ENCODE peak calls at places on chromosome 17, in seven cellular contexts. H is IMR-90, Z is right atrium auricular region, F is A673, V is HCT116, C is cardiac muscle cell, E is heart left ventricle. S is an unnamed sample. For H3K4me1 and H3K9me3, the result is how much of the 10 kb centered on the place peaks cover.

GRCh38 chr17:78977681-78977943 is 2.1 kb downstream of the LGALS3BP start:
- DNase-seq in H (no peak), Z (no peak), F (no peak), V (no peak), C (no peak), E (no peak), S (no peak)

GRCh38 chr17:17823433-17824118 is 13.2 kb downstream of the SREBF1 start:
- DNase-seq in H (peak), Z (peak), F (peak), V (peak), C (peak), E (peak), S (peak)

GRCh38 chr17:29073520-29073919 is 30.6 kb downstream of the PIPOX start:
- DNase-seq in H (no peak), Z (no peak), F (no peak), V (no peak), C (no peak), E (no peak), S (no peak)

GRCh38 chr17:72392056-72393010 is 271.5 kb downstream of the SOX9 start:
- DNase-seq in H (peak), Z (no peak), F (no peak), V (no peak), C (no peak), E (no peak), S (no peak)

GRCh38 chr17:8629371-8630226 is 926 bp downstream of the MYH10 start:
- DNase-seq in H (no peak), Z (no peak), F (peak), V (no peak), C (peak), E (peak), S (peak)

GRCh38 chr17:4500188-4500565 is 1.5 kb downstream of the SPNS2 start:
- DNase-seq in H (no peak), Z (no peak), F (no peak), V (no peak), C (no peak), E (no peak), S (no peak)

GRCh38 chr17:4623249-4623648 is 18.2 kb downstream of the ALOX15 start:
- DNase-seq in H (peak), Z (no peak), F (no peak), V (no peak), C (no peak), E (no peak), S (no peak)

GRCh38 chr17:10790491-10791401 is 13.2 kb downstream of the TMEM238L start:
- DNase-seq in H (no peak), Z (no peak), F (no peak), V (no peak), C (no peak), E (no peak), S (peak)

GRCh38 chr17:76193616-76194015 is 46.7 kb downstream of the RNF157 start:
- DNase-seq in H (no peak), Z (no peak), F (no peak), V (no peak), C (no peak), E (no peak), S (no peak)

GRCh38 chr17:76008208-76008607 is 7.6 kb downstream of the CDK3 start:
- DNase-seq in H (no peak), Z (no peak), F (no peak), V (no peak), C (no peak), E (no peak), S (no peak)

GRCh38 chr17:8935194-8935593 is 30.3 kb downstream of the PIK3R5 start:
- DNase-seq in H (no peak), Z (no peak), F (no peak), V (no peak), C (no peak), E (no peak), S (no peak)

GRCh38 chr17:68382582-68383085 is 74.7 kb downstream of the WIPI1 start:
- DNase-seq in H (no peak), Z (no peak), F (no peak), V (no peak), C (no peak), E (no peak), S (no peak)

GRCh38 chr17:28216528-28216927 is 102.5 kb upstream of the TMEM97 start:
- DNase-seq in H (peak), Z (no peak), F (no peak), V (no peak), C (no peak), E (no peak), S (no peak)

GRCh38 chr17:71522383-71522782 is 598.4 kb upstream of the SOX9 start:
- DNase-seq in H (no peak), Z (no peak), F (no peak), V (no peak), C (no peak), E (no peak), S (no peak)

DNA sequence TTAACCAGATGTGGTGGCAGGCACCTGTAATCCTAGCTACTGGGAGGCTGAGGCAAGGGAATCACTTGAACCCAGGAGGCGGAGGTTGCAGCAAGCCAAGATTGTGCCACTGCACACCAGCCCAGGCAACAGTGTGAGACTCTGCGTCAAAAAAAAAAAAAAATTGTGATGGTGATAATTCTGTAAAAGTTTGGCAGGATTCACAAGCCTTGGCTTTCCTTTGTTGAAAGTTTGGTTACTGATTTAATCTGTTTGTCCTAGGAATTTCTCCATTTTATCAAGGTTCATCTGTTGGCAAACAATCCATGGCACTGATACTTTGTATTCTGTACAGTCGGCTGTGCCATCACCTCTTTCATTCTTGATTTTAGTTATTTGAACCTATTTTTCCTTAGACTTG is 15.9 kb downstream of the EIF4A3 start:
- DNase-seq in H (no peak), Z (no peak), F (no peak), V (no peak), C (no peak), E (no peak), S (no peak)
- H3K4me1 ChIP-seq in H (under half), Z (under half), F (under half), V (under half), C (under half), E (under half), S (under half)

DNA sequence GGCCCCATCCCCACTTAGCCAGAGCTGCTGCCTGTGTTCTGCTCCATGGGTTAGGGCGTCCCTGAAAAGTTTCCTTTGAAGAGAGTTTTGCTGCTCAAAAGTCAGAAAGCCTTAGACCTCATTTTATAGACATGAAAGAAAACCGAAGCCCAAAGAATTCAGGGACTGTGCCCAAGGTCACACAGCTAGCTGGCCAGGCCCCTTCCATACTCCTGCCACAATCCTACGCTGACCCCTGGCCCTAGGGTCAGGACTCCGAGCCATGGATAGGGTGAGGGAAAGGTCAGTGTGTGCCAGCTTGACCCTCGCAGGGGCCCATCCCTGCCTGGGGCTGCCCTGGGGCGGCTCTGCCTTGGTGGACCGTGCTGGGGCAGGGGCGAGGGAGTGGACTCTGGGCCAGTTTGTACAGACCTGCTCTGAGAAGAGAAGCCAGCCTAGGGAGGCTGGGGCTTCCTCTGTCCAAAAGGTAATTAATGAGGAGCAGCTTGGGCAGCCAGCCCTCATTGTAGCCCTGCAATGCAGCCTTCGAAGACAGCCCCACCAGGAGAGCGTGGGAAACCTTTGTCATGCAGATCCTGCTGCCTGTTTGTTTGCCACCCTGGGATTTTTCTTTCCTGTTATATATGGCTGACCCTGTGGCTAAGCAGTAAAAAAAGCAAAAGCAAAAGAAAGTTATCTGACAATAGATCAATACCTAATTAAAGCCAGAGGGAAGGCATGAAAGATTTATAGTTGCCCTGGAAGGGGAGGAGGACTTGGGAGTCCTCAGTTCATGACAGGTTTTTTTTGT is 37.4 kb downstream of the RHBDL3 start:
- DNase-seq in H (no peak), Z (no peak), F (peak), V (no peak), C (peak), E (no peak), S (no peak)
- H3K9me3 ChIP-seq in H (under half), Z (under half), F (under half), V (under half), C (under half), E (under half), S (under half)

DNA sequence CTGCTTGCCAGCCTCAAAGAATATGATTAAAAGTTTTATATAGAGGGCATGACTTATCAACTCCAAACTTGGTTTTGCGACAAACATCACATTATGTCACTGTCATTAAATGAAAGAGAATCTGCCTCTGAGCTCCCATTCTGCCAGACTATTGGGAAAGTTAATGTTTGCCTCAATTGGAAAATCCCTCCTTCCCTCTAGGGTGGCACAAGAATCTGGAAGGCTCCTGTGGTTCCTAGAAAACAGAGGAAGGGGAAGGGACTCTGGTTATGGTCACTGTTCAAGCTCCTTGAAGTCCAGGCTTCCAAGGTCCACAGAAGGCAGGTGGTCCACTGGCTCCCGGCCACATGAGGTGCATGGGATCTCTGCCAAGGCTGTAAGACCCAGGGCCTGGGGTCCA is 50.5 kb upstream of the TEX2 start:
- DNase-seq in H (no peak), Z (no peak), F (no peak), V (no peak), C (no peak), E (no peak), S (no peak)
- TF ChIP-seq CTCF in H (no peak), Z (no peak), F (no peak), V (no peak), C (no peak), E (no peak), S (no peak)

GRCh38 chr17:81339502-81340296 is 44.6 kb upstream of the SLC38A10 start:
- DNase-seq in H (no peak), Z (no peak), F (no peak), V (no peak), C (no peak), E (peak), S (peak)
- H3K4me1 ChIP-seq in H (under half), Z (under half), F (under half), V (under half), C (half or more), E (half or more), S (under half)

DNA sequence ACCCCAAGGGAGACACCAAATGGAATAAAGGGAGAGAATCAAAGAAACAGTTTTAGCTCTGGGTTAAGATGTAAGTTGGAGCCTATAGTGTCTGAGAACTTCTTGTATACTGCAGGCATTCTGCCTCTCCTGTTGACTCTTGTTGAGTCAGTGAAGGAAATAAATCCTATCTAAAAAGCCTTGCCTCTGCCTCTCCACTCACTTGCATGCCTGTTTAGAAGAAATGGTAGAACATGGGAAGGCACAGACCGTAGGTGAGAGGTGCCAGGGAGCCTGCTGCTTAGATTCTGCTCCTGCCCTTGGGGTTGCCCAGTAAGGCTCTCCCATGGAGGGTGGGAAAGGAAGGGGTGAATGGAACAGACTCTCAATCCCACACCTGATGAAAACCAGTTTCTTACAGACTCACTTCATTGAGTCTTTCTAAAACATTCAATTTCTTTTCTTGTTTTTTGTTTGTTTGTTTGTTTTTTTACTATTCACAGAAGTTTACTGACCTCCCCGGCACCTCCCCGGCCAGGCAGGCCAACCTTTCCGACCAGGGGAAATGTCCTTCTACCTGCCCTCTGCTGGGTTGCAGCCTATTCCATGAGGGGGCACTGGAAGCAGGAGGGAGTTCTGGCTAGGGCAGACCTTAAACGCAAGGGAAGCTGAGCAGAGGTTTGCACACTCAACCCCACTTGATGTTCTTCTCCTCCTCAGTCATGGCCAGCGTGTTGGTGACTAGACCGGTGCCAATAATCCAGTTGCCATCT is 211.7 kb upstream of the WSB1 start:
- DNase-seq in H (no peak), Z (no peak), F (no peak), V (no peak), C (no peak), E (no peak), S (no peak)
- H3K9me3 ChIP-seq in H (under half), Z (under half), F (under half), V (under half), C (under half), E (under half), S (under half)

GRCh38 chr17:46796524-46796923 is 22.0 kb downstream of the WNT3 start:
- DNase-seq in H (no peak), Z (no peak), F (no peak), V (no peak), C (no peak), E (no peak), S (no peak)
- TF ChIP-seq CTCF in H (no peak), Z (no peak), F (no peak), V (no peak), C (no peak), E (no peak), S (no peak)

GRCh38 chr17:82101301-82101715 is 3.3 kb upstream of the FASN start:
- DNase-seq in H (no peak), Z (no peak), F (no peak), V (no peak), C (no peak), E (no peak), S (no peak)

GRCh38 chr17:82100502-82101298 is 2.7 kb upstream of the FASN start:
- DNase-seq in H (no peak), Z (no peak), F (no peak), V (no peak), C (no peak), E (no peak), S (peak)

GRCh38 chr17:82103588-82104451 is 5.8 kb upstream of the FASN start:
- DNase-seq in H (no peak), Z (peak), F (no peak), V (no peak), C (peak), E (peak), S (peak)

GRCh38 chr17:82098939-82099765 is 1.1 kb upstream of the FASN start:
- DNase-seq in H (no peak), Z (no peak), F (no peak), V (no peak), C (no peak), E (peak), S (peak)

DNA sequence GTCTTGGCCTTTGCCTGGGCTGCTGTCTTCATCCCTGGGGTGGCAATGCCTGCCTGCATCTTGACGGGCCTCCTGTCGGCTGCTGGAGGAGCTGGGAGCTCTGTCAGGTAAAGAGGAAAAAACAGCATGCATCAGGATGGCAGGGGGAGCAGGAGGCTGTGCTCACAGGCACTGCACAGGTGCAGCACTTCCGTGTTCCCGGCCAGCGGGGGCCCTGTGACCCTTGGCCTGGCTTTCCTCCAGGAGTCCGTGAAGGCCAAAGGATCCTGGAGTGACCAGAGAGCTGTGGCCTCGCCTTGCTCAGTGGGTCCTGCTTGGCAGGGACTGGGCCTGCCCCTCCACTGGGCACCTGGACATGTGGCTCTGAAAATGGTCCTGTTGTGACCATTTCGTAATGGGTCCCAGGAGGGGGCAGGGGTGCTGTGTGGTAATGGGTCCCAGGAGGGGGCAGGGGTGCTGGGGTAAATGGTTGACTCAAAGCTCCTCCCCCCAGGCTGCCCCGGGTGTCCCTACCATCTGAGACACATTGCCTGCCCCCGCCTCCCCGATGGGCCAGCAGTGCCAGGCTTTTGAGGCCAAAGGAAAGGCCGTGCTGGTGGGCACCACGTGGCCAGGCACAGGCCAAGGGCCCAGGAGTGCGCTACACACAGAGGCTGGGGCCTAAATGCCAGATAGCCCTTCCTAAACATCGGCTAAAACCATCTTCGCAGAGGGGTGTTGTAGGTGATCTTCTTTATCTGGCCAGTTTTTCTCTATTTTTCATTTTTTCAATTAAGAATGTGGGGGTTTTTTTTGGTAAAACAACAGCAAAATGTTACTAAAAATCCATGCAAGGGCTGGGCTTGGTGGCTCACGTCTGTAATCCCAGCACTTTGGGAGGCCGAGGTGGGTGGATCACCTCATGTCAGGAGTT is 4.0 kb upstream of the FASN start:
- DNase-seq in H (no peak), Z (no peak), F (no peak), V (no peak), C (no peak), E (no peak), S (peak)
- H3K4me1 ChIP-seq in H (under half), Z (under half), F (under half), V (under half), C (under half), E (under half), S (under half)

DNA sequence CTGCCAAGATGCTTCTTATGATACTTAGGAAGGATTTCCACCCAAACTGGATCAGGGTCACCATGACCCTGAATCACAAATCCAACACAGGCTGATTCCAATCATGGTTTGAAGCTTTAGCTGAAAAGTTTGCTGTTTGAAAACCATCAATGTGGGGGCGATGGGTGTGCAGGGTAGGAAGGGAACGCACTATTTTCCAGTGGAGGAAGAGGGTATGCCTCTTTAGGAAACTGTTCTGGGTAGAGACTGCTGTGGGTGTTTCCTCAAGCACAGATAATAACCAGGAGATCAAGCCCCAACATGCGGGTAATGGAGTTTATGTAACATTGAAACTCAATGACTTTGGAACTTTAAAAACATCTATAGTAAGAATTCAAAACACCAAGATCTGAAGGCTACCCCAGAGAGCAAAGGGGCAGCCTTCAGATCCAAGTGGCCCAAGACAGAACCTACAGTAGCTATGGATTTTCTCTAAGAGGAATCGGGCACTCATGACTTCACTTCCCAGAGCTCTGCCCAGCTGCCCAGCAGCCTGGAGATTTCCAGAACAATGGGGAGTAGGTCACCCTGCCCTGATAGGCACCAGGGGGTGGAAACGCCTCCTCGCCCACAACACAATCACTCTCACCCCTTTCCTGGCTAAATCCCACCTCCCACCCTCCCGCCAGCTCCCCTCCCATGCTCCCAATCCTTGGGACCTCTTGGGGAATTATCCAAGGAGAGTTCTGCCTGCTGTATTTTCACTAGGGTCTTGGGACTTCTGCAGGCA is 22.8 kb downstream of the TRIM25 start:
- DNase-seq in H (no peak), Z (no peak), F (no peak), V (no peak), C (no peak), E (no peak), S (no peak)
- H3K9me3 ChIP-seq in H (under half), Z (under half), F (under half), V (under half), C (under half), E (under half), S (under half)

GRCh38 chr17:75006653-75007052 is 5.8 kb upstream of the MRPL58 start:
- DNase-seq in H (no peak), Z (no peak), F (no peak), V (no peak), C (no peak), E (no peak), S (no peak)
- TF ChIP-seq CTCF in H (no peak), Z (no peak), F (no peak), V (no peak), C (no peak), E (peak), S (no peak)

S was measured in mucosa of descending colon.